ENCODE peak calls at places on chromosomes 2 and 18, in four cellular contexts. M is heart left ventricle, X is GM23338, F is OCI-LY7. L is an unnamed sample.

GRCh38 chr2:201450910-201451329 is 338 bp downstream of the TRAK2 start:
- DNase-seq in X (peak; percentile 34), F (no peak), M (no peak), L (no peak)

GRCh38 chr2:207354466-207354865 is 175.3 kb upstream of the CREB1 start:
- DNase-seq in F (no peak), X (no peak), M (no peak), L (no peak)

GRCh38 chr2:108640731-108641130 is 78.6 kb upstream of the RANBP2 start:
- DNase-seq in X (no peak), F (no peak), M (no peak), L (no peak)

GRCh38 chr2:33529771-33530481 is 53.5 kb downstream of the RASGRP3 start:
- DNase-seq in X (peak; percentile 9), F (peak; percentile 10), M (no peak), L (peak; percentile 16)

GRCh38 chr18:41543815-41544214 is 411.2 kb upstream of the PIK3C3 start:
- DNase-seq in M (no peak), X (peak; percentile 8), F (no peak), L (no peak)

GRCh38 chr2:138779451-138780440 is at the start of gene NXPH2:
- DNase-seq in X (peak; percentile 63), F (no peak), M (peak; percentile 58), L (no peak)

GRCh38 chr2:222042666-222043065 is 256.1 kb downstream of the PAX3 start:
- DNase-seq in F (no peak), X (no peak), M (no peak), L (no peak)

GRCh38 chr2:120661551-120661950 is 74.1 kb upstream of the GLI2 start:
- DNase-seq in X (peak; percentile 91), F (no peak), M (peak; percentile 78), L (no peak)

GRCh38 chr18:43582120-43582519 is 304.8 kb upstream of the SYT4 start:
- DNase-seq in X (no peak), F (no peak), M (no peak), L (no peak)

GRCh38 chr18:33761363-33761762 is 183.3 kb downstream of the ASXL3 start:
- DNase-seq in M (no peak), F (peak; percentile 58), X (no peak), L (peak; percentile 23)

GRCh38 chr18:22466608-22467390 is 49.1 kb upstream of the CTAGE1 start:
- DNase-seq in F (no peak), M (no peak), X (no peak), L (no peak)

GRCh38 chr2:20648207-20648606 is 2.7 kb downstream of the HS1BP3 start:
- DNase-seq in X (no peak), F (no peak), M (no peak), L (no peak)

GRCh38 chr2:71783215-71783614 is 329.9 kb downstream of the DYSF start:
- DNase-seq in F (no peak), M (no peak), X (no peak), L (peak; percentile 2)

GRCh38 chr2:241561811-241562210 is 3.3 kb downstream of the BOK start:
- DNase-seq in F (no peak), X (no peak), M (peak; percentile 67), L (no peak)

GRCh38 chr2:175679231-175679630 is 322.8 kb downstream of the LNPK start:
- DNase-seq in M (no peak), X (no peak), F (no peak), L (no peak)

GRCh38 chr2:175684466-175684865 is 317.6 kb downstream of the LNPK start:
- DNase-seq in M (no peak), X (peak; percentile 49), F (no peak), L (no peak)

GRCh38 chr2:175676813-175677212 is 325.3 kb downstream of the LNPK start:
- DNase-seq in F (no peak), X (peak; percentile 56), M (no peak), L (no peak)

GRCh38 chr2:175679728-175680127 is 322.3 kb downstream of the LNPK start:
- DNase-seq in F (no peak), M (no peak), X (no peak), L (no peak)
- TF ChIP-seq CTCF in F (no peak), M (no peak), X (no peak), L (no peak)

GRCh38 chr2:225004531-225004930 is 37.7 kb downstream of the DOCK10 start:
- DNase-seq in X (no peak), F (no peak), M (no peak), L (no peak)
- TF ChIP-seq CTCF in X (no peak), F (no peak), M (no peak), L (no peak)

GRCh38 chr2:177649568-177650271 is 257.1 kb downstream of the AGPS start:
- DNase-seq in F (no peak), M (no peak), X (no peak), L (no peak)
- TF ChIP-seq CTCF in F (no peak), M (no peak), X (no peak), L (no peak)

DNA sequence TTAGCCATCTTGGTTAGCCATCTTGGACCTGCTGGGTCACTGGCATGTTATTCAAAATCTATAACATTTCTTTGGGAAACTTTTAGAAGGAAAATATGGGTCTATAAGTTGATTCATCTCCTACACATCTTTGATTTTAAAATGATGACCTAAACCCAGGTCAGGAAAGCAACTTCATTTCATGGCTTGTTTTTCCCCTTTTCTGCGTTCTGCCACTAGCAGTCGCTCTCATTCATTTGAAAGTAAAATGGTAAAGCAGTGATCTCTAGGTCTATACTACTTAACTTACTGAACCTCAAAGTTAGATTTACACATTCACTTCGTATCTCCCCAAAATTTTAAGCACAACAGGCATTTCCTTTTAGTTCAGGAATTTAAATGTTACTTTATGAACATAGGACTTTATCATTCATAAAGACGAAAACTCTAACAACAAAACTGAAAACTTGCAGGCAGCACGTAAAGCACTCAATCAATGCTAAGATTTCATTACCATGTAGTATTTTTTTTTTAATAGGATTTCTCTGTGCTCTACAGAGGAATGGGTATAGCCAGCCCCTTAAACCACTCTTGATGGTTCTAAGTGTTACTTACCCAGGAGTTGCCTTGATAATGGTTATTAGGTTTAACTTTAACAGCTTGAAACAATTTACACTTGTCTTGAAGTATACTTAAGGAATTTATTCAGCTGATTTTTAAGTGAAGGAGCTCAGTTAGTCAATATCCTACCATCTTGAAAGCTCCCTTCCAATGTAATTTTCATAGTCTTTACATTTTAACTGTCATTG is 62.5 kb downstream of the GORASP2 start:
- DNase-seq in M (no peak), X (peak; percentile 28), F (no peak), L (no peak)
- TF ChIP-seq CTCF in M (no peak), X (peak; percentile 54), F (peak; percentile 65), L (no peak)

GRCh38 chr2:105888625-105889024 is 143.9 kb downstream of the NCK2 start:
- DNase-seq in X (peak; percentile 58), F (peak; percentile 48), M (no peak), L (no peak)
- TF ChIP-seq CTCF in X (peak; percentile 54), F (peak; percentile 68), M (no peak), L (no peak)

GRCh38 chr2:12715878-12716249 is 872 bp upstream of the TRIB2 start:
- DNase-seq in X (peak; percentile 72), M (peak; percentile 88), F (peak; percentile 86), L (peak; percentile 68)
- TF ChIP-seq CTCF in X (peak; percentile 70), M (peak; percentile 63), F (peak; percentile 83), L (no peak)

L was measured in GM20000.